ENCODE peak calls at places on chromosomes 16 and 17, in four cellular contexts. One of them, this sample, is unnamed.
A peak's percentile ranks its signal among the peaks of the same experiment; 100 is the strongest.

GRCh38 chr17:32746698-32747097 is 130.2 kb downstream of the MYO1D start:
- DNase-seq in K562: no peak
- DNase-seq in HCT116: no peak
- DNase-seq in GM12878: no peak
- DNase-seq in this sample: no peak

GRCh38 chr16:70740919-70741778 is 55.3 kb upstream of the MTSS2 start:
- DNase-seq in HCT116: no peak
- DNase-seq in GM12878: no peak
- DNase-seq in K562: no peak
- DNase-seq in this sample: no peak

GRCh38 chr16:31087971-31088370 is 772 bp downstream of the PRSS53 start:
- DNase-seq in GM12878: no peak
- DNase-seq in K562: no peak
- DNase-seq in HCT116: no peak
- DNase-seq in this sample: no peak

GRCh38 chr17:28407130-28407973 is 1.3 kb upstream of the SLC46A1 start:
- DNase-seq in GM12878: no peak
- DNase-seq in K562: no peak
- DNase-seq in HCT116: no peak
- DNase-seq in this sample: no peak

GRCh38 chr17:71987634-71988033 is 133.2 kb upstream of the SOX9 start:
- DNase-seq in K562: no peak
- DNase-seq in GM12878: no peak
- DNase-seq in HCT116: no peak
- DNase-seq in this sample: no peak

GRCh38 chr16:75044800-75045361 is 46.1 kb downstream of the ZNRF1 start:
- DNase-seq in HCT116: no peak
- DNase-seq in K562: no peak
- DNase-seq in GM12878: no peak
- DNase-seq in this sample: no peak

GRCh38 chr17:27206447-27206846 is 87.5 kb upstream of the WSB1 start:
- DNase-seq in HCT116: peak; percentile 23
- DNase-seq in GM12878: no peak
- DNase-seq in K562: peak; percentile 49
- DNase-seq in this sample: no peak

GRCh38 chr16:66335704-66336329 is 30.7 kb upstream of the CDH5 start:
- DNase-seq in HCT116: no peak
- DNase-seq in K562: no peak
- DNase-seq in GM12878: no peak
- DNase-seq in this sample: no peak

GRCh38 chr17:72705905-72706395 is 386.5 kb downstream of the SLC39A11 start:
- DNase-seq in GM12878: no peak
- DNase-seq in HCT116: no peak
- DNase-seq in K562: no peak
- DNase-seq in this sample: no peak

GRCh38 chr17:4548061-4548461 is 7.1 kb downstream of the MYBBP1A start:
- DNase-seq in HCT116: no peak
- DNase-seq in GM12878: no peak
- DNase-seq in K562: no peak
- DNase-seq in this sample: no peak

GRCh38 chr17:39240631-39241030 is 14.9 kb upstream of the STAC2 start:
- DNase-seq in K562: no peak
- DNase-seq in HCT116: no peak
- DNase-seq in GM12878: no peak
- DNase-seq in this sample: no peak

GRCh38 chr16:104355-104754 is 26.3 kb downstream of the MPG start:
- DNase-seq in GM12878: no peak
- DNase-seq in K562: no peak
- DNase-seq in HCT116: no peak
- DNase-seq in this sample: no peak

DNA sequence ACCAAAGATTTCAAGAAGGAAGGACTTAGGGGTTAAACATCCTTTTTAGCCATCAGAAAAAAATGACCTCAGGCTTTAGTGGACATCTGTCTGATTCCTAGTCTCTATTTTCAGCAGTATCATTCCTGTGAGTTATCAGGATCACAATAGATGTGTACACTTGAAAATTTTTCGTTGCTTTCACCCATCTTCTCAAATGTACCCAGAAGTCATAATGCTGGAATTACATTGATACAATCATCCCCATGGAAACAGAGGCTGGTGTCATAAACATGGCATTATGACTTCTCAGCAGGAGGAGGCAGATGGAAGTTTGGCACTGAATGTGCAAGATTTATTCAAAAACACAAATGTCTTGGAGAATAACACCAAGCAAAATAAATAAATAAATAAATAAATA is 292.5 kb downstream of the PHKB start:
- DNase-seq in GM12878: no peak
- DNase-seq in K562: no peak
- DNase-seq in HCT116: no peak
- DNase-seq in this sample: no peak
- TF ChIP-seq REST in GM12878: no peak
- TF ChIP-seq REST in K562: no peak
- TF ChIP-seq REST in HCT116: no peak
- TF ChIP-seq REST in this sample: no peak

GRCh38 chr17:47611372-47612350 is 38.1 kb upstream of the KPNB1 start:
- DNase-seq in K562: no peak
- DNase-seq in GM12878: no peak
- DNase-seq in HCT116: no peak
- DNase-seq in this sample: no peak
- TF ChIP-seq CTCF in K562: no peak
- TF ChIP-seq CTCF in GM12878: no peak
- TF ChIP-seq CTCF in HCT116: no peak
- TF ChIP-seq CTCF in this sample: no peak

GRCh38 chr17:31272803-31273202 is 24.2 kb downstream of the OMG start:
- DNase-seq in HCT116: no peak
- DNase-seq in GM12878: no peak
- DNase-seq in K562: no peak
- DNase-seq in this sample: no peak

GRCh38 chr17:31272236-31272635 is 24.8 kb downstream of the OMG start:
- DNase-seq in K562: no peak
- DNase-seq in HCT116: no peak
- DNase-seq in GM12878: no peak
- DNase-seq in this sample: no peak

GRCh38 chr17:31273511-31273910 is 23.5 kb downstream of the OMG start:
- DNase-seq in K562: no peak
- DNase-seq in GM12878: no peak
- DNase-seq in HCT116: no peak
- DNase-seq in this sample: no peak

GRCh38 chr17:31275126-31275525 is 21.9 kb downstream of the OMG start:
- DNase-seq in K562: no peak
- DNase-seq in GM12878: no peak
- DNase-seq in HCT116: no peak
- DNase-seq in this sample: no peak

DNA sequence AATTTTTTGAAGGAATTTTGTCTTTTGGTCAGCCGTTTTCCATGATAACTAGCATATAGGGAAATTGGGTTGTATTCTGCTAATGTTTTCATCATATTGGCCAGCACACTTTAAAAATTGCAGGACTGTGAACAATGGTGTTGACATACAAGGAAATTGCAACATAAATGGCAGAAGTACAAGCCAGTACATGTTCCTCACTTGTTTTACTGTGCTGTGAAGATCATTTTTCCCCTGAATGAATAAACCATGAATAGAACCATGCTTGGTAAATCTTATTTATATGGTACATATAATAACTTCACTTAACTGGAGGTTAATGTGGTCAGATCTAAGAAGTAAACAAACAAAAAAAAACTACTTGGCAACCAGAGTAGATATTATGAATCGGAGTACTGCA is 22.8 kb downstream of the OMG start:
- DNase-seq in K562: no peak
- DNase-seq in GM12878: no peak
- DNase-seq in HCT116: no peak
- DNase-seq in this sample: no peak
- TF ChIP-seq SIN3A in K562: no peak
- TF ChIP-seq SIN3A in GM12878: no peak
- TF ChIP-seq SIN3A in HCT116: no peak
- TF ChIP-seq SIN3A in this sample: no peak

GRCh38 chr17:61309857-61310256 is 89.8 kb upstream of the TBX2 start:
- DNase-seq in GM12878: no peak
- DNase-seq in K562: no peak
- DNase-seq in HCT116: no peak
- DNase-seq in this sample: no peak

GRCh38 chr17:61306003-61306402 is 93.6 kb upstream of the TBX2 start:
- DNase-seq in HCT116: no peak
- DNase-seq in K562: no peak
- DNase-seq in GM12878: no peak
- DNase-seq in this sample: no peak

GRCh38 chr17:61309362-61309761 is 90.3 kb upstream of the TBX2 start:
- DNase-seq in GM12878: no peak
- DNase-seq in HCT116: no peak
- DNase-seq in K562: no peak
- DNase-seq in this sample: no peak

GRCh38 chr17:61310611-61311010 is 89.0 kb upstream of the TBX2 start:
- DNase-seq in GM12878: no peak
- DNase-seq in K562: no peak
- DNase-seq in HCT116: no peak
- DNase-seq in this sample: no peak

DNA sequence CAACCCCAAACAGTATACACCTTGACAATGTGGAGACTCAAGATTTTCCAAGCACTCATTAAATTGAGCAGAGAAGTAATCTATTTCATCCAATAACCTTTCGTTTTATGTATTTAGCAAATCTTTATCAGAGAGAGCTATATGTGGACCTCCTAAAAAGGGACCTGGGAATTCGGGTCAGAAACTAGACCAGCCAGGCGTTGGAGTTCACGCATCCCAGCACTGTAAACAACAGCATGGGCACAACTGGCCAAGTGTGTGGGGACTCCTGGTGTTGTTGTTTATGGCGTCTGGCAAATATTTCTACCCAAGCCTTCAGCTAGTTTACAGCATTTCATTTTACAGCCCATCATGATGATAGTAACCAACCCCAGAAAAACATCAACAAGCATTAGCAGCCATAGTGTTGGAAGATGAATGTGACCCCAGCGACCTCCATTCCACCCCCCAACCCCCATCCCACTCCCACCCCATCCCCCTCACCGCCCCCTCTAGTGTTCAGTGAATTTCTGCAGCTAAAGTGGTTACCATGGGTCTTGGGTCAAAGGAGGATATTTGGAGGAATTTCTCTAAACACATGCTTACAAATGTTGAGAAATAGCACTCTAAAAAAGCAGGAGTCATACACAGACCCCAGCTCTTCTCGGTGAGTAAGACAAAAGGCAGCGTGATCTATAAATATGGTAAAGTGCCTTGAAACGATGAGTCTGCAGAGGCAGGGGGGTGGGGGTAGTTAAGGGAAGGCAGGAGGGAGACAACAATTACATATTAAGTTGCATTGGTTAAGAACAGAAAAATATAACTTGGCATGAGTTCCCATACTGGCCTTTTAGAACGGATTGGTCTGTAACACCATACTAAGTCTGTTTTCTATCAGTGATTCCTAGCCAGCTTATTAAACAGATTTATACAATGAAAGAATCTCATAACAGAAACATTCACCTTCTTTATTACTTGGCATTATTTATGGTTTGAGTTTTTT is 91.4 kb upstream of the TBX2 start:
- DNase-seq in GM12878: no peak
- DNase-seq in K562: no peak
- DNase-seq in HCT116: no peak
- DNase-seq in this sample: no peak
- TF ChIP-seq REST in GM12878: no peak
- TF ChIP-seq REST in K562: no peak
- TF ChIP-seq REST in HCT116: no peak
- TF ChIP-seq REST in this sample: no peak

GRCh38 chr17:76188213-76189060 is 47.4 kb upstream of the FOXJ1 start:
- DNase-seq in GM12878: no peak
- DNase-seq in HCT116: no peak
- DNase-seq in K562: no peak
- DNase-seq in this sample: no peak
- TF ChIP-seq CTCF in GM12878: no peak
- TF ChIP-seq CTCF in HCT116: no peak
- TF ChIP-seq CTCF in K562: peak; percentile 26
- TF ChIP-seq CTCF in this sample: no peak

GRCh38 chr16:2835638-2836493 is 5.8 kb downstream of the ZG16B start:
- DNase-seq in HCT116: peak; percentile 96
- DNase-seq in GM12878: no peak
- DNase-seq in K562: no peak
- DNase-seq in this sample: peak; percentile 99
- TF ChIP-seq SIN3A in HCT116: no peak
- TF ChIP-seq SIN3A in GM12878: no peak
- TF ChIP-seq SIN3A in K562: no peak
- TF ChIP-seq SIN3A in this sample: no peak

DNA sequence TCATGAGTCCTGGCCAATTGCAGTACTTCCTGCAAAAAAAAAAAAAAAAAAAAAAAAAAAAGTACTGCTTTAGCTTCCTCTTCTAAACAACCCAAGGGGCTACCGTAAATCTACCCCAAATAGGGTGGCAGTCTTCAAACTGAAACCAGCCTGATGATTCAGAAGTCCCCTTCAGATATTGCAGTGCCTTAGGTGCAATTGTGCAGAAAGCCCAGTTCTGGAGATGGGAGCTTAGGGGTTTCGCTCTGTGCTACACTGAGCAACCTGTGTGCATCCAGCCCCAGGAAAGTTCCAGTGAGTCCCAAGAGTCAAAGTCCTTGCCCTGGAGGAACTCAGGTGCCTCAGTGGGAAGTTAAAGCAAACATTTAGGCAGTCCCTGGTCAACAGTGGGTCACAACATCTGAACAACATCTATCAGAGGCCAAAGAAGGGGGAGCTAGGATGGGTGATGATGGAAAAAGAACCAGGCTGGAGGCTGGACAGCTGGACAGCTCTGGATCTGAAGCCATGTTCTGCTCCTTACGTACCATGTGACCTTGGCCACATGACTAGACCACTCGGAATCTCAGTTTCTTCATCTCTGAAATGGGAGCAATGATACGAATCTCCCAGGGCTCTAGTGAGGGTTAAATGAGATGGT is 6.7 kb upstream of the CIITA start:
- DNase-seq in GM12878: no peak
- DNase-seq in HCT116: no peak
- DNase-seq in K562: no peak
- DNase-seq in this sample: no peak
- TF ChIP-seq REST in GM12878: peak; percentile 39
- TF ChIP-seq REST in HCT116: no peak
- TF ChIP-seq REST in K562: no peak
- TF ChIP-seq REST in this sample: no peak

GRCh38 chr17:78174332-78174869 is 6.0 kb downstream of the SYNGR2 start:
- DNase-seq in HCT116: no peak
- DNase-seq in GM12878: no peak
- DNase-seq in K562: no peak
- DNase-seq in this sample: no peak

GRCh38 chr17:78176548-78177025 is 8.2 kb downstream of the SYNGR2 start:
- DNase-seq in GM12878: no peak
- DNase-seq in K562: peak; percentile 86
- DNase-seq in HCT116: no peak
- DNase-seq in this sample: no peak

GRCh38 chr17:78173025-78173715 is 4.8 kb downstream of the SYNGR2 start:
- DNase-seq in GM12878: peak; percentile 66
- DNase-seq in K562: no peak
- DNase-seq in HCT116: no peak
- DNase-seq in this sample: no peak

GRCh38 chr17:78175643-78175981 is 7.2 kb downstream of the SYNGR2 start:
- DNase-seq in GM12878: no peak
- DNase-seq in K562: no peak
- DNase-seq in HCT116: no peak
- DNase-seq in this sample: no peak

GRCh38 chr17:78174870-78175642 is 6.7 kb downstream of the SYNGR2 start:
- DNase-seq in HCT116: no peak
- DNase-seq in GM12878: no peak
- DNase-seq in K562: no peak
- DNase-seq in this sample: no peak
- TF ChIP-seq CTCF in HCT116: no peak
- TF ChIP-seq CTCF in GM12878: no peak
- TF ChIP-seq CTCF in K562: peak; percentile 37
- TF ChIP-seq CTCF in this sample: no peak

This sample was measured in Panc1.